ENCODE peak calls at places on chromosome 22, in eight cellular contexts. M is pancreas, F is right atrium auricular region, X is fibroblast of mammary gland, C is stomach, S is GM13976, E is upper lobe of left lung, A is endothelial cell of umbilical vein. W is an unnamed sample.

GRCh38 chr22:47310601-47311000 is 548.2 kb downstream of the TBC1D22A start:
- DNase-seq in M (no peak), F (no peak), X (no peak), C (no peak), S (no peak), E (no peak), A (no peak), W (no peak)

GRCh38 chr22:25764270-25765015 is 22.5 kb downstream of the MYO18B start:
- DNase-seq in M (no peak), F (no peak), X (no peak), C (no peak), S (no peak), E (no peak), A (no peak), W (no peak)

GRCh38 chr22:31496735-31497146 is 405 bp downstream of the SFI1 start:
- DNase-seq in M (no peak), F (no peak), X (no peak), C (no peak), S (no peak), E (peak; percentile 44), A (no peak), W (no peak)

GRCh38 chr22:31970490-31971444 is 26.4 kb downstream of the YWHAH start:
- DNase-seq in M (peak; percentile 83), F (peak; percentile 78), X (peak; percentile 55), C (peak; percentile 91), S (peak; percentile 95), E (peak; percentile 91), A (peak; percentile 80), W (peak; percentile 96)

GRCh38 chr22:48089601-48090331 is 1327.3 kb downstream of the TBC1D22A start:
- DNase-seq in M (no peak), F (peak; percentile 66), X (peak; percentile 1), C (no peak), S (no peak), E (no peak), A (no peak), W (no peak)

GRCh38 chr22:23278883-23279675 is 98.8 kb downstream of the BCR start:
- DNase-seq in M (peak; percentile 72), F (no peak), X (peak; percentile 17), C (peak; percentile 92), S (no peak), E (peak; percentile 90), A (peak; percentile 20), W (no peak)

GRCh38 chr22:22576244-22576988 is 17.4 kb upstream of the PRAME start:
- DNase-seq in M (peak; percentile 20), F (no peak), X (peak; percentile 44), C (peak; percentile 49), S (peak; percentile 61), E (no peak), A (peak; percentile 31), W (no peak)

GRCh38 chr22:48819991-48820390 is 1007.7 kb downstream of the BRD1 start:
- DNase-seq in M (no peak), F (no peak), X (no peak), C (no peak), S (no peak), E (no peak), A (no peak), W (no peak)

GRCh38 chr22:41910599-41911291 is 4.1 kb downstream of the SHISA8 start:
- DNase-seq in M (no peak), F (no peak), X (peak; percentile 15), C (peak; percentile 61), S (no peak), E (no peak), A (no peak), W (no peak)

GRCh38 chr22:41022470-41023298 is 69.7 kb upstream of the EP300 start:
- DNase-seq in M (peak; percentile 92), F (peak; percentile 91), X (peak; percentile 78), C (peak; percentile 94), S (peak; percentile 81), E (peak; percentile 96), A (peak; percentile 67), W (peak; percentile 95)

GRCh38 chr22:17969732-17970131 is 54.6 kb downstream of the MICAL3 start:
- DNase-seq in M (no peak), F (peak; percentile 68), X (peak; percentile 96), C (no peak), S (no peak), E (no peak), A (peak; percentile 52), W (no peak)

GRCh38 chr22:32590556-32590955 is 115.9 kb downstream of the FBXO7 start:
- DNase-seq in M (no peak), F (no peak), X (peak; percentile 81), C (no peak), S (no peak), E (no peak), A (no peak), W (no peak)

GRCh38 chr22:38494939-38495338 is 11.2 kb downstream of the DDX17 start:
- DNase-seq in M (no peak), F (no peak), X (no peak), C (no peak), S (no peak), E (no peak), A (no peak), W (no peak)

DNA sequence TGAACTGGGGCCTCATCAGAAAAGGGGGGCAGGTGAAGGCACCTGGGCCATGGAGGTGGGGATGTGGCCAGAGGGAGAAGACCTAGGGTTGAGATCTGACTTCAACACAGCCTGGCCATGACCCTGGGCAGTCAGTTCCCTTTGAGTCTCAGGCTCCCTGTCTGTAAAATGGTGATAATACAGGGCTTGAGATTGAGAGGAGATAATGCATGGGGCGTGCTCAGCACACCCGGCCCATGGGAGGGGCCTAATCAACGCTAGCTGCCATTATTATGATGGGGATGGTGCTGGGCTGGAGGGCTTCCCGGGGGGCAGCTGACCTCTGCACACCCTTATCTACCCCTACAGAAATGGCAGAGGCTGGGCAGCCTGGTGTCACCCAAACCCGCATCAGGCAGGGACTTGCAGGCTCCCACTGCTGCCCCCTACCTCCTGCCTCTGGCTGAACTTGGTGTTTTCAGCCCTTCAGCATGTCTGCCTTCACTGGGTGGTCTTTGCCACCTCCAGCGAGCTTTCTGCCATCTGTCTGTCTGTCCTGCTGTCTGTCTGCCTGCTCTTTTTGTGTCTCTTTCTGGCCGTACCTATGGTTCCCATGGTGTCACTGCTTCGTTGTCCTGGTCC is 84.5 kb downstream of the CACNA1I start:
- DNase-seq in M (no peak), F (no peak), X (no peak), C (no peak), S (no peak), E (no peak), A (no peak), W (no peak)
- TF ChIP-seq CTCF in M (no peak), F (no peak), X (peak; percentile 14), C (no peak), S (no peak), E (no peak), A (no peak), W (peak; percentile 7)

GRCh38 chr22:49861642-49862407 is 8.2 kb downstream of the ZBED4 start:
- DNase-seq in M (no peak), F (no peak), X (peak; percentile 58), C (no peak), S (no peak), E (no peak), A (no peak), W (no peak)
- TF ChIP-seq CTCF in M (no peak), F (no peak), X (no peak), C (no peak), S (no peak), E (no peak), A (no peak), W (no peak)

GRCh38 chr22:35379146-35379993 is 1.5 kb upstream of the HMOX1 start:
- DNase-seq in M (no peak), F (no peak), X (no peak), C (no peak), S (no peak), E (no peak), A (no peak), W (no peak)

GRCh38 chr22:35378547-35379078 is 2.3 kb upstream of the HMOX1 start:
- DNase-seq in M (no peak), F (no peak), X (no peak), C (no peak), S (no peak), E (no peak), A (no peak), W (no peak)

GRCh38 chr22:35380013-35380412 is 883 bp upstream of the HMOX1 start:
- DNase-seq in M (no peak), F (no peak), X (peak; percentile 75), C (no peak), S (no peak), E (no peak), A (peak; percentile 32), W (no peak)

GRCh38 chr22:35381424-35381772 is 502 bp downstream of the HMOX1 start:
- DNase-seq in M (no peak), F (no peak), X (no peak), C (no peak), S (no peak), E (no peak), A (peak; percentile 21), W (no peak)

GRCh38 chr22:35380537-35381423 is at the start of gene HMOX1:
- DNase-seq in M (peak; percentile 88), F (peak; percentile 97), X (peak; percentile 85), C (peak; percentile 91), S (peak; percentile 92), E (peak; percentile 97), A (peak; percentile 86), W (peak; percentile 96)
- TF ChIP-seq CTCF in M (no peak), F (peak; percentile 57), X (no peak), C (peak; percentile 5), S (peak; percentile 42), E (peak; percentile 27), A (no peak), W (no peak)

GRCh38 chr22:29195118-29195963 is 10.4 kb upstream of the EMID1 start:
- DNase-seq in M (no peak), F (no peak), X (no peak), C (no peak), S (no peak), E (no peak), A (no peak), W (no peak)
- TF ChIP-seq CTCF in M (no peak), F (no peak), X (no peak), C (no peak), S (no peak), E (no peak), A (no peak), W (no peak)

DNA sequence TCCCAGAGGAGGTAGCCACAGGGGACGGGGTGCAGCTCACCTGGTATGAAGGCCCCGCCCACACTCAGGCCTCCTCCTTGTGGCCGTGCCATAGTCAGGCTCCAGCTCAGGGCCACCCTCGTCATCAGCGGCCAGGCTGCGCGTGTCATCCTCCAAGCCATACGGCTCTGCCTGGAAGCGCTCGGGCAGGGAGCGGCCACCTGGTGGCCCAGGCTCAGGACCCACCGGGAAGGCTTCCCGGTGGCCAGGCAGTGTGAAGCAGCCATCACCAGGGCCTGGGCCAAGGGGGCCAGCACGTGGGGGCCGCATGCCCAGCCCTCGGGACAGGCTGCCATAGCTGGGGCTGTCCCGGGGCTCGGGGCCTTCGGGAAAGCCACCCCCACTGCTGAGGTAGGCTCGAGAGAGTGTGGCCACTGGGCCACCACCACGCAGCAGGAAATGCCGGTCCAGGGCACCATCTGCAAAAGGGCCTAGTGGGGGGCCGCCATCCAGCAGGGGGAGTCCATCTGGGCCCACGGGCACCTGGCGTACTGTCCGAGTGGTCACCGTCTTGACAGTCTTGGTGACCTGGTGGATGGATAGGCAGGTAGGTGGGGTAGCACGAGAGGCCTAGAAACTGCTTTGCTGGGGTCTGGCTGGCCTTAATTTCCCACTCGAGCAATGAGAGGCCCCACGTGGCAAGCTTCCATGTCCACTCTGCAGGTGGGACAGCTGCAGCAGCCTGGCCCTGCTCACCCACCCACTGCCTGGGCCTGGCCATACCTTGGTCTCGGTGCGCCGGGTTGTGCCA is 35.3 kb downstream of the ARVCF start:
- DNase-seq in M (no peak), F (no peak), X (no peak), C (no peak), S (no peak), E (no peak), A (no peak), W (no peak)
- TF ChIP-seq CTCF in M (no peak), F (no peak), X (no peak), C (no peak), S (no peak), E (no peak), A (no peak), W (no peak)